ENCODE peak calls at places on chromosomes 4 and X, in four cellular contexts. S is uterus, D is OCI-LY7, A is right cardiac atrium. O is an unnamed sample. For H3K4me1, the result is how much of the 10 kb centered on the place peaks cover.

GRCh38 chr4:113636877-113637276 is 124.7 kb downstream of the CAMK2D start:
- DNase-seq in S (no peak), D (peak), A (no peak), O (no peak)

GRCh38 chrX:39915081-39915480 is 182.7 kb downstream of the BCOR start:
- DNase-seq in S (no peak), D (no peak), A (no peak), O (no peak)

GRCh38 chr4:15395342-15395741 is 32.5 kb upstream of the C1QTNF7 start:
- DNase-seq in S (no peak), D (no peak), A (no peak), O (no peak)

GRCh38 chr4:107647591-107647990 is 72.4 kb downstream of the PAPSS1 start:
- DNase-seq in S (no peak), D (no peak), A (no peak), O (no peak)

GRCh38 chrX:45778621-45779020 is 577.9 kb upstream of the DIPK2B start:
- DNase-seq in S (no peak), D (no peak), A (no peak), O (no peak)

GRCh38 chrX:48958635-48959094 is 1.3 kb upstream of the OTUD5 start:
- DNase-seq in S (peak), D (no peak), A (peak), O (no peak)

GRCh38 chrX:106698693-106699092 is 27.8 kb upstream of the RNF128 start:
- DNase-seq in S (no peak), D (no peak), A (no peak), O (no peak)

GRCh38 chrX:134244043-134244442 is 7.1 kb downstream of the CCDC160 start:
- DNase-seq in S (no peak), D (no peak), A (no peak), O (no peak)

GRCh38 chr4:68859655-68860054 is 43.9 kb downstream of the UGT2B10 start:
- DNase-seq in S (no peak), D (no peak), A (no peak), O (no peak)

GRCh38 chr4:158046345-158046744 is 126.5 kb downstream of the GASK1B start:
- DNase-seq in S (no peak), D (no peak), A (no peak), O (no peak)

GRCh38 chr4:140252144-140252741 is 98.3 kb upstream of the MAML3 start:
- DNase-seq in S (peak), D (peak), A (peak), O (no peak)
- H3K4me1 ChIP-seq in S (under half), D (under half), A (under half), O (under half)

GRCh38 chr4:169147217-169147616 is 123.5 kb downstream of the SH3RF1 start:
- DNase-seq in S (no peak), D (no peak), A (no peak), O (no peak)
- H3K4me3 ChIP-seq in S (no peak), D (no peak), A (no peak), O (no peak)

GRCh38 chr4:118753685-118754084 is 68.5 kb downstream of the METTL14 start:
- DNase-seq in S (no peak), D (no peak), A (no peak), O (no peak)
- H3K4me1 ChIP-seq in S (under half), D (half or more), A (under half), O (under half)

GRCh38 chrX:137574784-137575298 is 8.9 kb downstream of the ZIC3 start:
- DNase-seq in S (no peak), D (no peak), A (no peak), O (no peak)
- H3K4me3 ChIP-seq in S (no peak), D (no peak), A (no peak), O (no peak)

GRCh38 chr4:77151246-77151645 is 5.8 kb upstream of the CCNG2 start:
- DNase-seq in S (no peak), D (no peak), A (no peak), O (no peak)
- H3K4me1 ChIP-seq in S (under half), D (half or more), A (under half), O (under half)